ENCODE peak calls at places on chromosomes 1 and 21, in four cellular contexts. One of them, this sample, is unnamed.

GRCh38 chr1:15400627-15401026 is 9.1 kb upstream of the EFHD2 start:
- DNase-seq in mucosa of gallbladder: no peak
- DNase-seq in hypothalamus: no peak
- DNase-seq in GM12864: no peak
- DNase-seq in this sample: no peak

GRCh38 chr1:63321061-63321787 is 1.1 kb upstream of the FOXD3 start:
- DNase-seq in mucosa of gallbladder: no peak
- DNase-seq in hypothalamus: no peak
- DNase-seq in GM12864: no peak
- DNase-seq in this sample: no peak

GRCh38 chr1:229019647-229020281 is 251.1 kb upstream of the RAB4A start:
- DNase-seq in mucosa of gallbladder: peak; percentile 39
- DNase-seq in hypothalamus: no peak
- DNase-seq in GM12864: no peak
- DNase-seq in this sample: no peak

GRCh38 chr21:35172231-35172630 is 123.1 kb upstream of the RUNX1 start:
- DNase-seq in mucosa of gallbladder: no peak
- DNase-seq in hypothalamus: no peak
- DNase-seq in GM12864: no peak
- DNase-seq in this sample: no peak

GRCh38 chr1:2272686-2273400 is 44.7 kb downstream of the SKI start:
- DNase-seq in mucosa of gallbladder: no peak
- DNase-seq in hypothalamus: no peak
- DNase-seq in GM12864: no peak
- DNase-seq in this sample: no peak

GRCh38 chr1:57101171-57101570 is 135.4 kb upstream of the C8B start:
- DNase-seq in mucosa of gallbladder: no peak
- DNase-seq in hypothalamus: no peak
- DNase-seq in GM12864: no peak
- DNase-seq in this sample: no peak

GRCh38 chr1:163528710-163529348 is 207.1 kb downstream of the NUF2 start:
- DNase-seq in mucosa of gallbladder: peak; percentile 15
- DNase-seq in hypothalamus: no peak
- DNase-seq in GM12864: no peak
- DNase-seq in this sample: no peak

GRCh38 chr1:207414606-207415108 is 39.5 kb upstream of the CR2 start:
- DNase-seq in mucosa of gallbladder: no peak
- DNase-seq in hypothalamus: no peak
- DNase-seq in GM12864: peak; percentile 91
- DNase-seq in this sample: no peak

GRCh38 chr1:166164995-166165660 is 1.7 kb downstream of the FAM78B start:
- DNase-seq in mucosa of gallbladder: peak; percentile 25
- DNase-seq in hypothalamus: peak; percentile 34
- DNase-seq in GM12864: no peak
- DNase-seq in this sample: no peak

GRCh38 chr1:206447792-206448191 is 22.5 kb upstream of the IKBKE start:
- DNase-seq in mucosa of gallbladder: no peak
- DNase-seq in hypothalamus: no peak
- DNase-seq in GM12864: no peak
- DNase-seq in this sample: no peak

GRCh38 chr21:25639167-25639921 is at the start of gene JAM2:
- DNase-seq in mucosa of gallbladder: peak; percentile 23
- DNase-seq in hypothalamus: peak; percentile 42
- DNase-seq in GM12864: no peak
- DNase-seq in this sample: no peak

GRCh38 chr21:45219517-45219916 is 68.2 kb downstream of the POFUT2 start:
- DNase-seq in mucosa of gallbladder: no peak
- DNase-seq in hypothalamus: no peak
- DNase-seq in GM12864: no peak
- DNase-seq in this sample: no peak

GRCh38 chr1:221574529-221574928 is 167.4 kb downstream of the DUSP10 start:
- DNase-seq in mucosa of gallbladder: no peak
- DNase-seq in hypothalamus: no peak
- DNase-seq in GM12864: no peak
- DNase-seq in this sample: no peak

GRCh38 chr21:32819702-32820101 is 48.1 kb upstream of the PAXBP1 start:
- DNase-seq in mucosa of gallbladder: peak; percentile 25
- DNase-seq in hypothalamus: no peak
- DNase-seq in GM12864: no peak
- DNase-seq in this sample: no peak

GRCh38 chr1:163202833-163203451 is at the start of gene RGS5:
- DNase-seq in mucosa of gallbladder: no peak
- DNase-seq in hypothalamus: no peak
- DNase-seq in GM12864: no peak
- DNase-seq in this sample: no peak

GRCh38 chr1:30905898-30906620 is 2.5 kb downstream of the SDC3 start:
- DNase-seq in mucosa of gallbladder: no peak
- DNase-seq in hypothalamus: no peak
- DNase-seq in GM12864: no peak
- DNase-seq in this sample: no peak

GRCh38 chr1:51170342-51170741 is 65.7 kb upstream of the RNF11 start:
- DNase-seq in mucosa of gallbladder: no peak
- DNase-seq in hypothalamus: no peak
- DNase-seq in GM12864: no peak
- DNase-seq in this sample: peak; percentile 44

GRCh38 chr1:119184972-119185371 is 44.5 kb upstream of the WARS2 start:
- DNase-seq in mucosa of gallbladder: no peak
- DNase-seq in hypothalamus: no peak
- DNase-seq in GM12864: no peak
- DNase-seq in this sample: no peak

GRCh38 chr1:11176081-11176706 is 13.0 kb upstream of the ANGPTL7 start:
- DNase-seq in mucosa of gallbladder: no peak
- DNase-seq in hypothalamus: no peak
- DNase-seq in GM12864: no peak
- DNase-seq in this sample: no peak

GRCh38 chr1:29320541-29320940 is 84.2 kb downstream of the PTPRU start:
- DNase-seq in mucosa of gallbladder: no peak
- DNase-seq in hypothalamus: no peak
- DNase-seq in GM12864: no peak
- DNase-seq in this sample: no peak

GRCh38 chr1:17665950-17666720 is 89.0 kb upstream of the ACTL8 start:
- DNase-seq in mucosa of gallbladder: no peak
- DNase-seq in hypothalamus: peak; percentile 28
- DNase-seq in GM12864: no peak
- DNase-seq in this sample: no peak

GRCh38 chr1:177953549-177953948 is 16.3 kb downstream of the SEC16B start:
- DNase-seq in mucosa of gallbladder: no peak
- DNase-seq in hypothalamus: peak; percentile 37
- DNase-seq in GM12864: no peak
- DNase-seq in this sample: no peak